ENCODE peak calls at places on chromosomes 3 and 15, in six cellular contexts. One of them, this sample, is unnamed.
A peak's percentile ranks its signal among the peaks of the same experiment; 100 is the strongest.

GRCh38 chr3:118544458-118544857 is 490.2 kb downstream of the IGSF11 start:
- DNase-seq in trophoblast cell: no peak
- DNase-seq in neuronal stem cell: no peak
- DNase-seq in mesenchymal stem cell: no peak
- DNase-seq in IMR-90: no peak
- DNase-seq in H9: peak; percentile 40
- DNase-seq in this sample: no peak

GRCh38 chr3:126102530-126102951 is 18.6 kb upstream of the SLC41A3 start:
- DNase-seq in IMR-90: peak; percentile 19
- DNase-seq in H9: no peak
- DNase-seq in trophoblast cell: no peak
- DNase-seq in neuronal stem cell: no peak
- DNase-seq in mesenchymal stem cell: no peak
- DNase-seq in this sample: no peak

GRCh38 chr3:9780451-9780797 is 10.7 kb upstream of the CAMK1 start:
- DNase-seq in IMR-90: no peak
- DNase-seq in mesenchymal stem cell: no peak
- DNase-seq in neuronal stem cell: no peak
- DNase-seq in H9: no peak
- DNase-seq in trophoblast cell: no peak
- DNase-seq in this sample: no peak

GRCh38 chr3:170322501-170323328 is 34.8 kb upstream of the SKIL start:
- DNase-seq in trophoblast cell: no peak
- DNase-seq in neuronal stem cell: no peak
- DNase-seq in H9: no peak
- DNase-seq in mesenchymal stem cell: no peak
- DNase-seq in IMR-90: no peak
- DNase-seq in this sample: peak; percentile 24

GRCh38 chr3:190558796-190559195 is 44.9 kb downstream of the IL1RAP start:
- DNase-seq in neuronal stem cell: no peak
- DNase-seq in trophoblast cell: peak; percentile 65
- DNase-seq in H9: no peak
- DNase-seq in mesenchymal stem cell: no peak
- DNase-seq in IMR-90: no peak
- DNase-seq in this sample: no peak

GRCh38 chr3:15527031-15527459 is 5.5 kb upstream of the COLQ start:
- DNase-seq in trophoblast cell: no peak
- DNase-seq in mesenchymal stem cell: peak; percentile 17
- DNase-seq in H9: peak; percentile 90
- DNase-seq in neuronal stem cell: peak; percentile 35
- DNase-seq in IMR-90: peak; percentile 30
- DNase-seq in this sample: peak; percentile 33

GRCh38 chr3:125679258-125679657 is 84.0 kb upstream of the OSBPL11 start:
- DNase-seq in neuronal stem cell: no peak
- DNase-seq in H9: no peak
- DNase-seq in mesenchymal stem cell: no peak
- DNase-seq in IMR-90: no peak
- DNase-seq in trophoblast cell: peak; percentile 15
- DNase-seq in this sample: no peak

GRCh38 chr3:188064831-188065493 is 89.0 kb upstream of the LPP start:
- DNase-seq in IMR-90: no peak
- DNase-seq in trophoblast cell: no peak
- DNase-seq in neuronal stem cell: no peak
- DNase-seq in H9: no peak
- DNase-seq in mesenchymal stem cell: no peak
- DNase-seq in this sample: no peak

GRCh38 chr15:52481915-52482314 is 46.8 kb downstream of the MYO5A start:
- DNase-seq in IMR-90: peak; percentile 84
- DNase-seq in neuronal stem cell: no peak
- DNase-seq in mesenchymal stem cell: peak; percentile 57
- DNase-seq in H9: no peak
- DNase-seq in trophoblast cell: no peak
- DNase-seq in this sample: no peak

GRCh38 chr3:51682079-51682478 is 11.0 kb downstream of the TEX264 start:
- DNase-seq in trophoblast cell: peak; percentile 71
- DNase-seq in neuronal stem cell: peak; percentile 69
- DNase-seq in mesenchymal stem cell: peak; percentile 92
- DNase-seq in H9: peak; percentile 88
- DNase-seq in IMR-90: peak; percentile 88
- DNase-seq in this sample: peak; percentile 65

GRCh38 chr3:17686613-17687012 is 55.8 kb downstream of the TBC1D5 start:
- DNase-seq in neuronal stem cell: no peak
- DNase-seq in H9: no peak
- DNase-seq in IMR-90: no peak
- DNase-seq in mesenchymal stem cell: peak; percentile 41
- DNase-seq in trophoblast cell: peak; percentile 2
- DNase-seq in this sample: no peak

GRCh38 chr3:121651684-121652083 is 9.0 kb downstream of the HCLS1 start:
- DNase-seq in IMR-90: no peak
- DNase-seq in trophoblast cell: no peak
- DNase-seq in neuronal stem cell: no peak
- DNase-seq in mesenchymal stem cell: peak; percentile 11
- DNase-seq in H9: no peak
- DNase-seq in this sample: no peak

GRCh38 chr3:183844606-183845005 is 19.2 kb upstream of the MAP6D1 start:
- DNase-seq in IMR-90: peak; percentile 92
- DNase-seq in mesenchymal stem cell: peak; percentile 90
- DNase-seq in trophoblast cell: no peak
- DNase-seq in neuronal stem cell: no peak
- DNase-seq in H9: no peak
- DNase-seq in this sample: no peak

GRCh38 chr3:188911033-188911850 is 260.5 kb upstream of the TPRG1 start:
- DNase-seq in H9: no peak
- DNase-seq in neuronal stem cell: no peak
- DNase-seq in trophoblast cell: no peak
- DNase-seq in mesenchymal stem cell: peak; percentile 80
- DNase-seq in IMR-90: peak; percentile 21
- DNase-seq in this sample: no peak

GRCh38 chr15:90376789-90377188 is 11.3 kb upstream of the IQGAP1 start:
- DNase-seq in neuronal stem cell: no peak
- DNase-seq in IMR-90: no peak
- DNase-seq in H9: no peak
- DNase-seq in mesenchymal stem cell: no peak
- DNase-seq in trophoblast cell: no peak
- DNase-seq in this sample: no peak

GRCh38 chr3:51974277-51974962 is 444 bp upstream of the ABHD14A start:
- DNase-seq in neuronal stem cell: no peak
- DNase-seq in mesenchymal stem cell: no peak
- DNase-seq in H9: no peak
- DNase-seq in IMR-90: no peak
- DNase-seq in trophoblast cell: no peak
- DNase-seq in this sample: no peak

GRCh38 chr15:56491110-56491722 is 26.3 kb upstream of the MNS1 start:
- DNase-seq in neuronal stem cell: peak; percentile 59
- DNase-seq in mesenchymal stem cell: peak; percentile 69
- DNase-seq in IMR-90: peak; percentile 81
- DNase-seq in H9: peak; percentile 65
- DNase-seq in trophoblast cell: peak; percentile 62
- DNase-seq in this sample: peak; percentile 68

GRCh38 chr3:51938780-51939425 is 2.8 kb downstream of the RRP9 start:
- DNase-seq in trophoblast cell: no peak
- DNase-seq in H9: no peak
- DNase-seq in IMR-90: no peak
- DNase-seq in neuronal stem cell: no peak
- DNase-seq in mesenchymal stem cell: no peak
- DNase-seq in this sample: no peak

GRCh38 chr15:49915822-49916221 is 203.2 kb downstream of the ATP8B4 start:
- DNase-seq in H9: no peak
- DNase-seq in mesenchymal stem cell: no peak
- DNase-seq in IMR-90: no peak
- DNase-seq in trophoblast cell: no peak
- DNase-seq in neuronal stem cell: no peak
- DNase-seq in this sample: no peak

GRCh38 chr3:150022406-150023238 is 51.9 kb upstream of the PFN2 start:
- DNase-seq in neuronal stem cell: no peak
- DNase-seq in mesenchymal stem cell: no peak
- DNase-seq in IMR-90: peak; percentile 31
- DNase-seq in trophoblast cell: peak; percentile 43
- DNase-seq in H9: peak; percentile 36
- DNase-seq in this sample: no peak

GRCh38 chr3:148727242-148727641 is 29.5 kb downstream of the AGTR1 start:
- DNase-seq in H9: peak; percentile 68
- DNase-seq in neuronal stem cell: peak; percentile 31
- DNase-seq in mesenchymal stem cell: peak; percentile 26
- DNase-seq in IMR-90: no peak
- DNase-seq in trophoblast cell: peak; percentile 10
- DNase-seq in this sample: no peak

GRCh38 chr3:51593697-51594096 is 55.2 kb downstream of the RAD54L2 start:
- DNase-seq in IMR-90: no peak
- DNase-seq in H9: no peak
- DNase-seq in mesenchymal stem cell: no peak
- DNase-seq in trophoblast cell: no peak
- DNase-seq in neuronal stem cell: no peak
- DNase-seq in this sample: no peak

GRCh38 chr3:70097084-70097483 is 97.6 kb downstream of the SAMMSON start:
- DNase-seq in IMR-90: no peak
- DNase-seq in mesenchymal stem cell: no peak
- DNase-seq in H9: no peak
- DNase-seq in neuronal stem cell: no peak
- DNase-seq in trophoblast cell: no peak
- DNase-seq in this sample: no peak
- H3K14ac ChIP-seq in IMR-90: no peak overlapping the region
- H3K14ac ChIP-seq in mesenchymal stem cell: no peak overlapping the region
- H3K14ac ChIP-seq in H9: no peak overlapping the region
- H3K14ac ChIP-seq in neuronal stem cell: no peak overlapping the region
- H3K14ac ChIP-seq in trophoblast cell: no peak overlapping the region
- H3K14ac ChIP-seq in this sample: no peak overlapping the region

DNA sequence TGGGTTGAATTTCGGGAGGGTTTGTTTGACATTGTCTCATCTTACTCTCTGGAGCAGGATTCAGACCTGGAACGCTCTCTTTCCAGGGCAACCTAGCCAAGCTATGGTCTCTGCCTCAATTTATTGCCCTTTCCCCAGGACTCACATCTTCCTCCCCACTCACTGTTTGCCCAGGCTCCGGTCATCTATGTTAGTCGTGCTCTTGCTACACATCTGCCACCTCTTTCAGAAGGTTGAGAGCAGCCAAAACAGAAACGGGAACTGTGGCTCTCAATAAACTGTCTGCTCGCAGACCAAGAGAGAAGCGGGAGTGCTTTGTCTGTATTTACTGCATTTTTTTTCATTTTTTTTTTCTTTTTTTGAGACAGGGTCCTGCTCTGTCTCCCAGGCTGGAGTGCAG is 81.6 kb downstream of the ST6GAL1 start:
- DNase-seq in mesenchymal stem cell: no peak
- DNase-seq in H9: no peak
- DNase-seq in neuronal stem cell: no peak
- DNase-seq in trophoblast cell: no peak
- DNase-seq in IMR-90: no peak
- DNase-seq in this sample: no peak
- H3K14ac ChIP-seq in mesenchymal stem cell: no peak overlapping the region
- H3K14ac ChIP-seq in H9: no peak overlapping the region
- H3K14ac ChIP-seq in neuronal stem cell: no peak overlapping the region
- H3K14ac ChIP-seq in trophoblast cell: no peak overlapping the region
- H3K14ac ChIP-seq in IMR-90: no peak overlapping the region
- H3K14ac ChIP-seq in this sample: no peak overlapping the region

GRCh38 chr3:104066658-104067057 is 1300.1 kb upstream of the ALCAM start:
- DNase-seq in trophoblast cell: peak; percentile 3
- DNase-seq in mesenchymal stem cell: peak; percentile 77
- DNase-seq in IMR-90: no peak
- DNase-seq in H9: no peak
- DNase-seq in neuronal stem cell: no peak
- DNase-seq in this sample: no peak

GRCh38 chr3:104070906-104071305 is 1295.8 kb upstream of the ALCAM start:
- DNase-seq in mesenchymal stem cell: no peak
- DNase-seq in neuronal stem cell: no peak
- DNase-seq in H9: no peak
- DNase-seq in IMR-90: no peak
- DNase-seq in trophoblast cell: no peak
- DNase-seq in this sample: no peak

GRCh38 chr3:104069114-104069513 is 1297.6 kb upstream of the ALCAM start:
- DNase-seq in neuronal stem cell: no peak
- DNase-seq in mesenchymal stem cell: peak; percentile 4
- DNase-seq in H9: no peak
- DNase-seq in trophoblast cell: no peak
- DNase-seq in IMR-90: no peak
- DNase-seq in this sample: no peak
- H3K14ac ChIP-seq in neuronal stem cell: no peak overlapping the region
- H3K14ac ChIP-seq in mesenchymal stem cell: no peak overlapping the region
- H3K14ac ChIP-seq in H9: no peak overlapping the region
- H3K14ac ChIP-seq in trophoblast cell: no peak overlapping the region
- H3K14ac ChIP-seq in IMR-90: no peak overlapping the region
- H3K14ac ChIP-seq in this sample: no peak overlapping the region

DNA sequence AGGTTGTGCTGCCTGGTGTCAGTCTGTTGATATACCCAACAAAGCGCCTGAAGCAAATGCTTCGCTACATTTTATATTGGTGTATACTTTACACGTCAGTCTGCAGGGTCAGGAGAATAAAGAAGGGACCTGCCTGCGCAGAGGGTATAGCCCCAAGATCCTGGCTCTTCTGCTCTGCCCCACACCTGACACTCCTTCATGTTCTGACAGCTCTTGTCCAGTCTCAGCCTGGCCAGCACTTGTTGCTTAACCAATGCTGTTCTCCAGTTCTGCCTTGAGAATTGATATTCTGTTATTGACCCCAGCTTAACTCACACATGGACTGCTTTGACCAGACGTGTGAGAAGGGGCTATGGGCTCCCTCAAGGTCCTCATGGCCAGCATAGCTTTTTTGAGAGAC is 35.8 kb upstream of the BSN start:
- DNase-seq in trophoblast cell: no peak
- DNase-seq in IMR-90: no peak
- DNase-seq in mesenchymal stem cell: no peak
- DNase-seq in H9: no peak
- DNase-seq in neuronal stem cell: no peak
- DNase-seq in this sample: no peak
- H3K14ac ChIP-seq in trophoblast cell: no peak overlapping the region
- H3K14ac ChIP-seq in IMR-90: no peak overlapping the region
- H3K14ac ChIP-seq in mesenchymal stem cell: no peak overlapping the region
- H3K14ac ChIP-seq in H9: no peak overlapping the region
- H3K14ac ChIP-seq in neuronal stem cell: no peak overlapping the region
- H3K14ac ChIP-seq in this sample: no peak overlapping the region

DNA sequence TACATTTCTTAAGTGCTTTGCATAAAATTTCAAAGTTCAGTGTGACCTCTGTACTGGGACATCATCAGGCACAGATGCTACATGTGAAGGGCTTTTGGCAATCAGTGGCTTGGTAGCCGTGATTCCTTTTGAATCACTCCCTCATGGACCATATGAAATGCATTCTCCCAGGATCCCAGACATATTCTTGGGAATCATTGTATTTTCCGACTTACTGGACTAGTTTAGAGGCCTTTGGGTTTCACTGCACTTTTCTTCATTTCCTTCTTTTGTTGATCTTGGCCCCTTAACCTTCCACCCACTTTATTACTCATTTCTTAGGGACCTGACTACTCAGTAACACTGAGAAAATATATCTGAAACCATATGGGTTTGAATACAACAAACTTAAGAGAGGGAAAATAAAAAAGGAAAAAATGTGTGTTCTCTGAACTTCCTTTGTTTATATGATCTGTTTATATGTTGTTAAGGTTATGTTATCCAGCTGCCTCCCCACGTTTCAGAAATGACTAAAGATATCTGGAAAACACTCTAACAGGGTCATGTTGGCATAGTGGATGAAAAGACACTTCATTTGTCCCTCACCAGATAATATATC is 35.1 kb downstream of the HMG20A start:
- DNase-seq in trophoblast cell: no peak
- DNase-seq in IMR-90: peak; percentile 87
- DNase-seq in neuronal stem cell: no peak
- DNase-seq in mesenchymal stem cell: peak; percentile 90
- DNase-seq in H9: no peak
- DNase-seq in this sample: no peak
- H3K14ac ChIP-seq in trophoblast cell: no peak overlapping the region
- H3K14ac ChIP-seq in IMR-90: peak overlapping the region; percentile 69
- H3K14ac ChIP-seq in neuronal stem cell: no peak overlapping the region
- H3K14ac ChIP-seq in mesenchymal stem cell: no peak overlapping the region
- H3K14ac ChIP-seq in H9: no peak overlapping the region
- H3K14ac ChIP-seq in this sample: no peak overlapping the region

GRCh38 chr15:69643476-69643875 is 190.9 kb downstream of the RPLP1 start:
- DNase-seq in trophoblast cell: no peak
- DNase-seq in H9: no peak
- DNase-seq in mesenchymal stem cell: no peak
- DNase-seq in neuronal stem cell: no peak
- DNase-seq in IMR-90: no peak
- DNase-seq in this sample: peak; percentile 11
- H3K14ac ChIP-seq in trophoblast cell: no peak overlapping the region
- H3K14ac ChIP-seq in H9: no peak overlapping the region
- H3K14ac ChIP-seq in mesenchymal stem cell: no peak overlapping the region
- H3K14ac ChIP-seq in neuronal stem cell: no peak overlapping the region
- H3K14ac ChIP-seq in IMR-90: no peak overlapping the region
- H3K14ac ChIP-seq in this sample: no peak overlapping the region

This sample was measured in H1.